ENCODE peak calls at places on chromosome 1, in seven cellular contexts. Z is mesothelial cell of epicardium, V is MCF 10A, R is breast epithelium, T is astrocyte of the spinal cord, A is heart right ventricle, S is testis. N is an unnamed sample.
A peak's percentile ranks its signal among the peaks of the same experiment; 100 is the strongest.

GRCh38 chr1:35288761-35289160 is 20.3 kb downstream of the ZMYM4 start:
- DNase-seq in Z (no peak), V (no peak), R (no peak), T (peak; percentile 76), A (no peak), S (no peak), N (peak; percentile 73)

GRCh38 chr1:20476260-20477038 is 9.6 kb downstream of the CAMK2N1 start:
- DNase-seq in Z (no peak), V (peak; percentile 47), R (peak; percentile 92), T (no peak), A (peak; percentile 36), S (peak; percentile 60), N (peak; percentile 18)

GRCh38 chr1:162772571-162773154 is 17.8 kb upstream of the HSD17B7 start:
- DNase-seq in Z (no peak), V (no peak), R (no peak), T (no peak), A (no peak), S (no peak), N (peak; percentile 46)

GRCh38 chr1:58976294-58976693 is 192.4 kb upstream of the JUN start:
- DNase-seq in Z (no peak), V (no peak), R (no peak), T (no peak), A (no peak), S (no peak), N (no peak)

GRCh38 chr1:21447311-21447710 is 7.4 kb downstream of the NBPF3 start:
- DNase-seq in Z (no peak), V (no peak), R (no peak), T (no peak), A (no peak), S (no peak), N (no peak)

GRCh38 chr1:184156521-184157395 is 105.2 kb downstream of the TSEN15 start:
- DNase-seq in Z (no peak), V (no peak), R (no peak), T (peak; percentile 15), A (no peak), S (no peak), N (no peak)

GRCh38 chr1:74162333-74162732 is 35.6 kb downstream of the LRRIQ3 start:
- DNase-seq in Z (no peak), V (no peak), R (no peak), T (no peak), A (no peak), S (no peak), N (no peak)

GRCh38 chr1:175462618-175463017 is 270.0 kb upstream of the KIAA0040 start:
- DNase-seq in Z (no peak), V (no peak), R (no peak), T (no peak), A (no peak), S (no peak), N (no peak)

GRCh38 chr1:182784556-182785171 is 4.9 kb upstream of the NPL start:
- DNase-seq in Z (no peak), V (peak; percentile 71), R (no peak), T (peak; percentile 59), A (peak; percentile 30), S (peak; percentile 37), N (peak; percentile 69)

GRCh38 chr1:173304529-173305227 is 97.5 kb upstream of the TNFSF4 start:
- DNase-seq in Z (no peak), V (no peak), R (no peak), T (no peak), A (no peak), S (no peak), N (no peak)

GRCh38 chr1:8184301-8184700 is 133.6 kb upstream of the SLC45A1 start:
- DNase-seq in Z (no peak), V (no peak), R (no peak), T (no peak), A (no peak), S (no peak), N (peak; percentile 53)

GRCh38 chr1:59298178-59298583 is 1.3 kb downstream of the FGGY start:
- DNase-seq in Z (no peak), V (no peak), R (no peak), T (no peak), A (peak; percentile 36), S (peak; percentile 82), N (no peak)

GRCh38 chr1:89523597-89524368 is 846 bp upstream of the LRRC8B start:
- DNase-seq in Z (no peak), V (peak; percentile 27), R (peak; percentile 52), T (peak; percentile 29), A (peak; percentile 37), S (peak; percentile 47), N (peak; percentile 36)

GRCh38 chr1:74611887-74612286 is 61.7 kb downstream of the ERICH3 start:
- DNase-seq in Z (no peak), V (no peak), R (no peak), T (no peak), A (no peak), S (no peak), N (peak; percentile 1)

GRCh38 chr1:220748091-220748934 is at the start of gene MTARC2:
- DNase-seq in Z (peak; percentile 32), V (peak; percentile 77), R (peak; percentile 71), T (peak; percentile 64), A (peak; percentile 90), S (peak; percentile 94), N (peak; percentile 80)

GRCh38 chr1:226489718-226490440 is 58.7 kb upstream of the STUM start:
- DNase-seq in Z (no peak), V (no peak), R (no peak), T (no peak), A (no peak), S (no peak), N (no peak)

GRCh38 chr1:43980255-43981134 is 1.5 kb downstream of the B4GALT2 start:
- DNase-seq in Z (no peak), V (peak; percentile 64), R (no peak), T (no peak), A (no peak), S (no peak), N (peak; percentile 21)

DNA sequence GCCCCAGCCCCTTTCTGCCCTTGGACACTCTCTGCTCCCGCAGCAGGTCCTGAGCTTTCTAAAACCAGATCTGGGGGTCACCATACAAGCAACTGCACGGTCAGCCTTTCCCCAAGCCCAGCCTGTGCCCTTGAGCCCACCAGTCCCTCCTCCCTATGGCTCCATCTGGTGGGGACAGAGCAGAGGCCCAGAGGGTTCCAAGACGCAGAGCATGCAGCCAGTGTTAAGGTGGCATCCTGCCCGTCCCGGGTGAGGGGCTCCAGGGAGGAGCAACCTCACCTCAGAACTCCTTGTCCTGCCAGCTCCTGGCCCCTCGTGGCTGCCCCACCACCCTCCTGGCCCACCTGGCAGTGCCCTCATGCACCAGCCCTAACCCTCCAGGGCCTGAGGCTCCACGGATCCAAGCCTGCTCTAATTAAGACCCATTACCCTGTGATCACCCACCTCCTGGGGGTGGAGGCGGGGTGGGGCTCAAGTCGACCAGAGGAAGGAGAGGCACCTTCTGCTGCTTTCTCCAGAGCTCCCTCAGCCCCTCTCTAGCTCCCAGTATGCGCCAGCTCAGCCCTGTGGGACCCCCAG is 8.5 kb downstream of the CHD5 start:
- DNase-seq in Z (no peak), V (peak; percentile 48), R (no peak), T (no peak), A (no peak), S (no peak), N (no peak)
- TF ChIP-seq CTCF in Z (no peak), V (peak; percentile 20), R (no peak), T (peak; percentile 51), A (peak; percentile 38), S (peak; percentile 10), N (peak; percentile 39)

GRCh38 chr1:2904191-2904590 is 102.7 kb upstream of the TTC34 start:
- DNase-seq in Z (no peak), V (no peak), R (no peak), T (no peak), A (no peak), S (no peak), N (no peak)
- TF ChIP-seq CTCF in Z (no peak), V (no peak), R (no peak), T (no peak), A (no peak), S (no peak), N (no peak)

DNA sequence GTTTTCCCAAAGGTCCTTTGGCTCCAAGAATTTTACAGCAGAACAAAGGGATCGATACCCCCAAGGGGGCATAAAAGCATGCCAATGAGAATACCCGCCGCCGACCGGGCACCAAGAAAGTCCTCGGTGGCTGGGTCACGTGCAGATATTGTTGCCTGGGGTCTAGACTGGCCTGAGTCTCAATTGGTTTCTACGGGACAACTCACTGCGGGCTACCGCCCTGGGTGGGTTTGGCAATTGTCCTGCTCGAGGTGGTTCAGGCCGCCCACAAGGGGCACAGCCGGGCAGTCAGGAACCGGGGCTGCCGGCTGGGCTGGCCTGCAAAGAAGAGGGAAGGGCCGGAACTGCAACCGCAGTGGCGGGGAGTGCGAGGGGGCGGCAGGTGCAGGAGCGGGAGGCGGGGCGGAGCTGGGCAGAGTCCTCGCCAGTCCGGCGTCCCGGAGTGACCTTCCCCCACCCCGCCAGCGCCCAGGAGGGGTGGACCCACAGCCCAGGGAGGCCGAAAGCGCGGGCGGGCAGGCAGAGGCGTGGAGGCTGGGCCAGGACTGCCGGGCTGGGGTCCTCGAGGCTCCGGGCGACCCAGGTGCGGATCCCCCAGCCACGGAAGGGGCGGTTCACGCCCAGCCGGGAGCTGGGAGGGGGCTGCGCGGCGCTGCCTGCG is 926 bp upstream of the ATP1B1 start:
- DNase-seq in Z (peak; percentile 43), V (peak; percentile 49), R (peak; percentile 84), T (peak; percentile 58), A (peak; percentile 66), S (peak; percentile 83), N (no peak)
- TF ChIP-seq CTCF in Z (no peak), V (no peak), R (no peak), T (no peak), A (no peak), S (no peak), N (no peak)

GRCh38 chr1:209544098-209544497 is 39.4 kb upstream of the CAMK1G start:
- DNase-seq in Z (no peak), V (no peak), R (no peak), T (no peak), A (no peak), S (no peak), N (no peak)

GRCh38 chr1:209547626-209548025 is 35.9 kb upstream of the CAMK1G start:
- DNase-seq in Z (no peak), V (no peak), R (no peak), T (no peak), A (no peak), S (no peak), N (no peak)

GRCh38 chr1:209545423-209545822 is 38.1 kb upstream of the CAMK1G start:
- DNase-seq in Z (no peak), V (no peak), R (no peak), T (no peak), A (no peak), S (no peak), N (no peak)

GRCh38 chr1:209549384-209550001 is 34.0 kb upstream of the CAMK1G start:
- DNase-seq in Z (no peak), V (no peak), R (no peak), T (no peak), A (no peak), S (no peak), N (no peak)

DNA sequence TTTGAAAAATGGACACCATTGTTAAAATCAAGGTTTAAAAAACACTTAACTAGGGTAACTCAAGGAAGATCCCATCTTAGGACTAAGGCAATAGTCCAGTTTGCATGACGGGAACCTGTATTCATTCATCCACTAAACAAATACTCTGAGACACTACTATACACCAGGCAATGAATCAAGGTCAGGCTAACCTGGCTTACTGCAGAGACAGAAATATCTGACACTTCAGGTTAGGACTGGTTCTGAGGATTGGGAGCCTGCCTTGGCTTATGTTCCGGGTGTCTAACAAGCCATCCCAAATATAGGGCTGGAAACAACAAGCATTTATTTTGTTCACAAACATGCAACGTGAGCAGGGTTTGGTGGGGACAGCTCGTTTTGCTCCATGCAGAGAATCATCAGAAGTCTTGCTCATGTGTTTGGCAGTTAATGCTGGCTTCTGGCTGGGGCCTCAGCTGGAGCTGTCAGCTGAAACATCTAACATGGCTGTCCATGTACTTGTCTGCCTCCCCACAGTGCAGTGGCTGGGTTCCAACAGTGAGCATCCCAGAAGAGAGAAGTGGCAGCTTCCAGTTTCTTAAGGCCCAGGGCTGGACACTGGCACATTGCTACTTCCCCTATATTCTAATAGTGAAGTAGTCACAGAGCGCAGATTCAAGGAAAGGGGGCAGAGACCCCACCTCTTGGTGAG is 37.0 kb upstream of the CAMK1G start:
- DNase-seq in Z (no peak), V (no peak), R (no peak), T (peak; percentile 4), A (no peak), S (no peak), N (no peak)
- TF ChIP-seq CTCF in Z (no peak), V (no peak), R (no peak), T (no peak), A (no peak), S (no peak), N (no peak)